ENCODE peak calls at places on chromosome 14, in six cellular contexts. One of them, this sample, is unnamed.
A peak's percentile ranks its signal among the peaks of the same experiment; 100 is the strongest.

GRCh38 chr14:37150414-37150813 is 22.0 kb downstream of the SLC25A21 start:
- DNase-seq in OCI-LY7: peak; percentile 40
- DNase-seq in brain microvascular endothelial cell: peak; percentile 14
- DNase-seq in tibial artery: no peak
- DNase-seq in heart right ventricle: no peak
- DNase-seq in cardiac muscle cell: peak; percentile 44
- DNase-seq in this sample: no peak

GRCh38 chr14:35234007-35234406 is 58.2 kb upstream of the PSMA6 start:
- DNase-seq in OCI-LY7: no peak
- DNase-seq in brain microvascular endothelial cell: no peak
- DNase-seq in tibial artery: no peak
- DNase-seq in heart right ventricle: no peak
- DNase-seq in cardiac muscle cell: peak; percentile 55
- DNase-seq in this sample: no peak

GRCh38 chr14:39491134-39491541 is 58.9 kb upstream of the FBXO33 start:
- DNase-seq in OCI-LY7: peak; percentile 51
- DNase-seq in brain microvascular endothelial cell: peak; percentile 12
- DNase-seq in tibial artery: no peak
- DNase-seq in heart right ventricle: no peak
- DNase-seq in cardiac muscle cell: peak; percentile 57
- DNase-seq in this sample: no peak

GRCh38 chr14:41668346-41668745 is 61.7 kb downstream of the LRFN5 start:
- DNase-seq in OCI-LY7: no peak
- DNase-seq in brain microvascular endothelial cell: no peak
- DNase-seq in tibial artery: no peak
- DNase-seq in heart right ventricle: no peak
- DNase-seq in cardiac muscle cell: peak; percentile 2
- DNase-seq in this sample: no peak

GRCh38 chr14:41449057-41449456 is 157.6 kb upstream of the LRFN5 start:
- DNase-seq in OCI-LY7: no peak
- DNase-seq in brain microvascular endothelial cell: no peak
- DNase-seq in tibial artery: no peak
- DNase-seq in heart right ventricle: no peak
- DNase-seq in cardiac muscle cell: peak; percentile 2
- DNase-seq in this sample: no peak

GRCh38 chr14:37246427-37246829 is 48.7 kb downstream of the MIPOL1 start:
- DNase-seq in OCI-LY7: peak; percentile 50
- DNase-seq in brain microvascular endothelial cell: peak; percentile 10
- DNase-seq in tibial artery: no peak
- DNase-seq in heart right ventricle: no peak
- DNase-seq in cardiac muscle cell: peak; percentile 74
- DNase-seq in this sample: no peak

GRCh38 chr14:75341639-75342038 is 63.0 kb downstream of the FOS start:
- DNase-seq in OCI-LY7: no peak
- DNase-seq in brain microvascular endothelial cell: no peak
- DNase-seq in tibial artery: no peak
- DNase-seq in heart right ventricle: no peak
- DNase-seq in cardiac muscle cell: no peak
- DNase-seq in this sample: no peak

GRCh38 chr14:51485733-51486132 is 166.0 kb upstream of the FRMD6 start:
- DNase-seq in OCI-LY7: no peak
- DNase-seq in brain microvascular endothelial cell: no peak
- DNase-seq in tibial artery: no peak
- DNase-seq in heart right ventricle: no peak
- DNase-seq in cardiac muscle cell: no peak
- DNase-seq in this sample: no peak

GRCh38 chr14:100405752-100406455 is 82.8 kb downstream of the SLC25A47 start:
- DNase-seq in OCI-LY7: no peak
- DNase-seq in brain microvascular endothelial cell: no peak
- DNase-seq in tibial artery: no peak
- DNase-seq in heart right ventricle: no peak
- DNase-seq in cardiac muscle cell: no peak
- DNase-seq in this sample: no peak

GRCh38 chr14:90546767-90547166 is 149.9 kb downstream of the CALM1 start:
- DNase-seq in OCI-LY7: no peak
- DNase-seq in brain microvascular endothelial cell: no peak
- DNase-seq in tibial artery: no peak
- DNase-seq in heart right ventricle: no peak
- DNase-seq in cardiac muscle cell: no peak
- DNase-seq in this sample: no peak

GRCh38 chr14:64605926-64606685 is 56.3 kb downstream of the PPP1R36 start:
- DNase-seq in OCI-LY7: no peak
- DNase-seq in brain microvascular endothelial cell: no peak
- DNase-seq in tibial artery: no peak
- DNase-seq in heart right ventricle: no peak
- DNase-seq in cardiac muscle cell: peak; percentile 55
- DNase-seq in this sample: no peak

GRCh38 chr14:64683264-64683663 is 21.0 kb upstream of the PLEKHG3 start:
- DNase-seq in OCI-LY7: no peak
- DNase-seq in brain microvascular endothelial cell: no peak
- DNase-seq in tibial artery: peak; percentile 60
- DNase-seq in heart right ventricle: no peak
- DNase-seq in cardiac muscle cell: no peak
- DNase-seq in this sample: peak; percentile 27

GRCh38 chr14:50333010-50333409 is 20.9 kb downstream of the DMAC2L start:
- DNase-seq in OCI-LY7: no peak
- DNase-seq in brain microvascular endothelial cell: peak; percentile 91
- DNase-seq in tibial artery: peak; percentile 62
- DNase-seq in heart right ventricle: no peak
- DNase-seq in cardiac muscle cell: peak; percentile 98
- DNase-seq in this sample: peak; percentile 65

GRCh38 chr14:106883218-106883692 is 1356.9 kb downstream of the TMEM121 start:
- DNase-seq in OCI-LY7: peak; percentile 31
- DNase-seq in brain microvascular endothelial cell: no peak
- DNase-seq in tibial artery: no peak
- DNase-seq in heart right ventricle: peak; percentile 19
- DNase-seq in cardiac muscle cell: no peak
- DNase-seq in this sample: peak; percentile 56

GRCh38 chr14:62468946-62469345 is 576.3 kb downstream of the KCNH5 start:
- DNase-seq in OCI-LY7: no peak
- DNase-seq in brain microvascular endothelial cell: no peak
- DNase-seq in tibial artery: no peak
- DNase-seq in heart right ventricle: no peak
- DNase-seq in cardiac muscle cell: no peak
- DNase-seq in this sample: no peak

GRCh38 chr14:56059054-56059453 is 59.2 kb upstream of the PELI2 start:
- DNase-seq in OCI-LY7: no peak
- DNase-seq in brain microvascular endothelial cell: no peak
- DNase-seq in tibial artery: no peak
- DNase-seq in heart right ventricle: no peak
- DNase-seq in cardiac muscle cell: peak; percentile 69
- DNase-seq in this sample: no peak

GRCh38 chr14:67409461-67409860 is 2.5 kb downstream of the PLEK2 start:
- DNase-seq in OCI-LY7: no peak
- DNase-seq in brain microvascular endothelial cell: no peak
- DNase-seq in tibial artery: no peak
- DNase-seq in heart right ventricle: no peak
- DNase-seq in cardiac muscle cell: no peak
- DNase-seq in this sample: no peak

GRCh38 chr14:29442720-29443119 is 484.9 kb downstream of the PRKD1 start:
- DNase-seq in OCI-LY7: no peak
- DNase-seq in brain microvascular endothelial cell: peak; percentile 7
- DNase-seq in tibial artery: no peak
- DNase-seq in heart right ventricle: no peak
- DNase-seq in cardiac muscle cell: peak; percentile 58
- DNase-seq in this sample: no peak

GRCh38 chr14:75274899-75275569 is 3.6 kb upstream of the FOS start:
- DNase-seq in OCI-LY7: peak; percentile 48
- DNase-seq in brain microvascular endothelial cell: peak; percentile 72
- DNase-seq in tibial artery: peak; percentile 81
- DNase-seq in heart right ventricle: no peak
- DNase-seq in cardiac muscle cell: no peak
- DNase-seq in this sample: no peak

GRCh38 chr14:78836777-78837176 is 666.6 kb downstream of the NRXN3 start:
- DNase-seq in OCI-LY7: peak; percentile 39
- DNase-seq in brain microvascular endothelial cell: peak; percentile 51
- DNase-seq in tibial artery: no peak
- DNase-seq in heart right ventricle: no peak
- DNase-seq in cardiac muscle cell: peak; percentile 57
- DNase-seq in this sample: no peak

GRCh38 chr14:80546056-80546854 is 335.0 kb upstream of the DIO2 start:
- DNase-seq in OCI-LY7: no peak
- DNase-seq in brain microvascular endothelial cell: no peak
- DNase-seq in tibial artery: no peak
- DNase-seq in heart right ventricle: no peak
- DNase-seq in cardiac muscle cell: no peak
- DNase-seq in this sample: no peak

GRCh38 chr14:74886001-74886400 is 4.3 kb downstream of the DLST start:
- DNase-seq in OCI-LY7: no peak
- DNase-seq in brain microvascular endothelial cell: peak; percentile 76
- DNase-seq in tibial artery: no peak
- DNase-seq in heart right ventricle: no peak
- DNase-seq in cardiac muscle cell: peak; percentile 94
- DNase-seq in this sample: no peak

GRCh38 chr14:100858838-100859220 is 32.9 kb downstream of the MEG3 start:
- DNase-seq in OCI-LY7: no peak
- DNase-seq in brain microvascular endothelial cell: no peak
- DNase-seq in tibial artery: no peak
- DNase-seq in heart right ventricle: no peak
- DNase-seq in cardiac muscle cell: no peak
- DNase-seq in this sample: no peak

GRCh38 chr14:69005432-69006148 is 26.5 kb upstream of the ACTN1 start:
- DNase-seq in OCI-LY7: no peak
- DNase-seq in brain microvascular endothelial cell: peak; percentile 89
- DNase-seq in tibial artery: peak; percentile 84
- DNase-seq in heart right ventricle: peak; percentile 29
- DNase-seq in cardiac muscle cell: peak; percentile 91
- DNase-seq in this sample: peak; percentile 45

GRCh38 chr14:65910108-65910507 is 497.6 kb downstream of the FUT8 start:
- DNase-seq in OCI-LY7: no peak
- DNase-seq in brain microvascular endothelial cell: no peak
- DNase-seq in tibial artery: no peak
- DNase-seq in heart right ventricle: no peak
- DNase-seq in cardiac muscle cell: peak; percentile 81
- DNase-seq in this sample: no peak

GRCh38 chr14:68898248-68899032 is 80.7 kb downstream of the ACTN1 start:
- DNase-seq in OCI-LY7: no peak
- DNase-seq in brain microvascular endothelial cell: no peak
- DNase-seq in tibial artery: no peak
- DNase-seq in heart right ventricle: no peak
- DNase-seq in cardiac muscle cell: no peak
- DNase-seq in this sample: no peak

GRCh38 chr14:88264116-88264515 is 59.0 kb downstream of the KCNK10 start:
- DNase-seq in OCI-LY7: no peak
- DNase-seq in brain microvascular endothelial cell: no peak
- DNase-seq in tibial artery: no peak
- DNase-seq in heart right ventricle: no peak
- DNase-seq in cardiac muscle cell: peak; percentile 1
- DNase-seq in this sample: no peak

GRCh38 chr14:94051115-94051514 is 25.0 kb downstream of the OTUB2 start:
- DNase-seq in OCI-LY7: peak; percentile 22
- DNase-seq in brain microvascular endothelial cell: peak; percentile 34
- DNase-seq in tibial artery: no peak
- DNase-seq in heart right ventricle: no peak
- DNase-seq in cardiac muscle cell: peak; percentile 66
- DNase-seq in this sample: peak; percentile 81

GRCh38 chr14:68506645-68507405 is 286.0 kb downstream of the ZFP36L1 start:
- DNase-seq in OCI-LY7: peak; percentile 91
- DNase-seq in brain microvascular endothelial cell: no peak
- DNase-seq in tibial artery: no peak
- DNase-seq in heart right ventricle: no peak
- DNase-seq in cardiac muscle cell: no peak
- DNase-seq in this sample: no peak

DNA sequence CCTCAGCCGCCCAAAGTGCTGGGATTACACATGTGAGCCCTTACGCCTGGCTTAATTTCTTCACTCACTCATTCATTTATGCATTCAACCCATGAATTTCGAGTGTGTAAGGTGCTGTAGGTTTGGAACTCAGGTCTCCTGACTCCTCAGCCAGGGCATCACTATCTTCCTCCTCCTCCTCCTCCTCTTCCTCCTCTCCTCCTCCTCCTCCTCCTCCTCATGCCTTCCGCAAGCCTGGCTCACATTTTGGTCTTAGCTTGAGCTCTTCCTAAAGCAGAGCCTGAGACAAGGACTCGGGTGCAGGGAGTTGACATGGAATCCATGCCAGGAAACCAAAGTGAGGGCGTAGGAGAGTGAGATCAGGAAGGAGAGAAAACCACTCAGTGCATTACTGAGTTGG is 20.8 kb upstream of the CHGA start:
- DNase-seq in OCI-LY7: no peak
- DNase-seq in brain microvascular endothelial cell: no peak
- DNase-seq in tibial artery: no peak
- DNase-seq in heart right ventricle: no peak
- DNase-seq in cardiac muscle cell: no peak
- DNase-seq in this sample: no peak
- H3K27ac ChIP-seq in OCI-LY7: no peak overlapping the region
- H3K27ac ChIP-seq in brain microvascular endothelial cell: no peak overlapping the region
- H3K27ac ChIP-seq in tibial artery: no peak overlapping the region
- H3K27ac ChIP-seq in heart right ventricle: no peak overlapping the region
- H3K27ac ChIP-seq in cardiac muscle cell: no peak overlapping the region
- H3K27ac ChIP-seq in this sample: no peak overlapping the region

GRCh38 chr14:76724827-76725550 is 36.3 kb upstream of the VASH1 start:
- DNase-seq in OCI-LY7: no peak
- DNase-seq in brain microvascular endothelial cell: no peak
- DNase-seq in tibial artery: no peak
- DNase-seq in heart right ventricle: no peak
- DNase-seq in cardiac muscle cell: no peak
- DNase-seq in this sample: no peak
- H3K4me3 ChIP-seq in OCI-LY7: no peak overlapping the region
- H3K4me3 ChIP-seq in brain microvascular endothelial cell: no peak overlapping the region
- H3K4me3 ChIP-seq in tibial artery: no peak overlapping the region
- H3K4me3 ChIP-seq in heart right ventricle: no peak overlapping the region
- H3K4me3 ChIP-seq in cardiac muscle cell: no peak overlapping the region
- H3K4me3 ChIP-seq in this sample: no peak overlapping the region

DNA sequence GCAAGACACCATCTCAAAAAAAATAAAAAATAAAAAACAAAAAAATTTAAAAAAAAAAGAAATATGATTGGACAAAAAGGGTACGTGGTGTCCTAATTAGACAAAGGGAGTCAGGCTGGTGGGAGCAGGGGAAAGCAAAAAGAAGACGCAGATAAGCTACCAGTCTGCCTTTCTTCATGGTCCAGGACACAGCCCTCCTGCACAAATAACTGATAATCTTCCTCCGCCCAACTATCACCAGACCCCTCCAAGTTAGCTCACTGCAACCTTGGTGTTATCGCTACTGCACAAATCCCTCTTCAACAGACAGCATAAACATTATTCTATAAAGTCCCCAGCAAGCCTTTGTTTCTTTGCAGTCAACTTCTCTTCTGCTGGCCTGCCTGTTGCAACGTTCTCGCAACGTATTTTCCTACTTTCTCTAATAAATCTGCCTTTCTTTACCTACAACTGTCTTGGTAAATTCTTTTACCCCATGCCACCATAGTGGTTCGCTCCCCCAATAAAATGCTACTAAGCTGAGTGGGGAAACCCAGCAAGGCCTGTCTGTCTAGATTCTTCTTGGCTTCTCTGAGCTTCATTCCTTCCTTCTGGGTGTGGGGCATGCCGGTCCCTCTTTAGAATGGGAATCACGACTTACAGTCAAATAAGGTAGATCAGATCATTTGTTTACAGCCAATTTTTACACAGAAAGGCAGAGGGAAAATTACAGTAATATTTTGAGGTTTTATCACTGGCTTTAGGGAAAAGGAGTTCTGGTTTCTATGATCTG is 14.6 kb upstream of the DNAL1 start:
- DNase-seq in OCI-LY7: no peak
- DNase-seq in brain microvascular endothelial cell: no peak
- DNase-seq in tibial artery: no peak
- DNase-seq in heart right ventricle: no peak
- DNase-seq in cardiac muscle cell: no peak
- DNase-seq in this sample: no peak
- H3K27ac ChIP-seq in OCI-LY7: no peak overlapping the region
- H3K27ac ChIP-seq in brain microvascular endothelial cell: no peak overlapping the region
- H3K27ac ChIP-seq in tibial artery: no peak overlapping the region
- H3K27ac ChIP-seq in heart right ventricle: no peak overlapping the region
- H3K27ac ChIP-seq in cardiac muscle cell: no peak overlapping the region
- H3K27ac ChIP-seq in this sample: no peak overlapping the region

GRCh38 chr14:22333408-22334274 is 255.4 kb downstream of the DAD1 start:
- DNase-seq in OCI-LY7: no peak
- DNase-seq in brain microvascular endothelial cell: peak; percentile 71
- DNase-seq in tibial artery: no peak
- DNase-seq in heart right ventricle: no peak
- DNase-seq in cardiac muscle cell: peak; percentile 50
- DNase-seq in this sample: no peak
- H3K4me3 ChIP-seq in OCI-LY7: no peak overlapping the region
- H3K4me3 ChIP-seq in brain microvascular endothelial cell: no peak overlapping the region
- H3K4me3 ChIP-seq in tibial artery: no peak overlapping the region
- H3K4me3 ChIP-seq in heart right ventricle: no peak overlapping the region
- H3K4me3 ChIP-seq in cardiac muscle cell: no peak overlapping the region
- H3K4me3 ChIP-seq in this sample: no peak overlapping the region

This sample was measured in ovary.